ENCODE peak calls at places on chromosomes 2 and 18, in eight cellular contexts. T, R, H, W, Z, S, V and O are unnamed samples.

GRCh38 chr2:164823126-164823525 is 18.5 kb downstream of the COBLL1 start:
- DNase-seq in T (no peak), R (no peak), H (no peak), W (no peak), Z (no peak), S (no peak), V (no peak), O (no peak)

GRCh38 chr2:12412898-12413305 is 303.8 kb upstream of the TRIB2 start:
- DNase-seq in T (no peak), R (no peak), H (no peak), W (no peak), Z (peak; percentile 10), S (no peak), V (no peak), O (no peak)

GRCh38 chr18:79460445-79461300 is 64.9 kb downstream of the NFATC1 start:
- DNase-seq in T (no peak), R (no peak), H (no peak), W (no peak), Z (peak; percentile 89), S (no peak), V (no peak), O (no peak)

GRCh38 chr18:2963048-2963447 is 49.9 kb downstream of the LPIN2 start:
- DNase-seq in T (no peak), R (no peak), H (no peak), W (no peak), Z (no peak), S (no peak), V (no peak), O (no peak)

GRCh38 chr18:54162431-54162830 is 62.0 kb downstream of the MBD2 start:
- DNase-seq in T (no peak), R (no peak), H (no peak), W (peak; percentile 86), Z (no peak), S (no peak), V (no peak), O (no peak)

GRCh38 chr2:232420463-232421188 is 14.0 kb downstream of the ALPG start:
- DNase-seq in T (peak; percentile 50), R (no peak), H (peak; percentile 60), W (no peak), Z (no peak), S (peak; percentile 55), V (peak; percentile 88), O (no peak)

GRCh38 chr2:96122391-96122790 is 6.0 kb upstream of the ADRA2B start:
- DNase-seq in T (no peak), R (no peak), H (no peak), W (no peak), Z (no peak), S (peak; percentile 12), V (no peak), O (no peak)

GRCh38 chr2:158745067-158745865 is 49.9 kb upstream of the DAPL1 start:
- DNase-seq in T (peak; percentile 29), R (peak; percentile 59), H (peak; percentile 78), W (peak; percentile 71), Z (peak; percentile 55), S (no peak), V (peak; percentile 51), O (peak; percentile 56)

GRCh38 chr18:44716697-44717163 is 36.0 kb downstream of the SETBP1 start:
- DNase-seq in T (no peak), R (no peak), H (no peak), W (peak; percentile 42), Z (no peak), S (no peak), V (no peak), O (no peak)

GRCh38 chr2:237873961-237874551 is 14.6 kb downstream of the RAMP1 start:
- DNase-seq in T (no peak), R (no peak), H (no peak), W (no peak), Z (no peak), S (no peak), V (no peak), O (no peak)

GRCh38 chr2:223943561-223944008 is 1.6 kb downstream of the WDFY1 start:
- DNase-seq in T (no peak), R (no peak), H (no peak), W (peak; percentile 59), Z (peak; percentile 36), S (no peak), V (no peak), O (peak; percentile 49)

GRCh38 chr2:143452817-143453462 is 323.7 kb downstream of the ARHGAP15 start:
- DNase-seq in T (no peak), R (no peak), H (no peak), W (no peak), Z (no peak), S (no peak), V (no peak), O (no peak)

GRCh38 chr2:43465234-43465633 is 130.6 kb downstream of the THADA start:
- DNase-seq in T (no peak), R (no peak), H (no peak), W (no peak), Z (no peak), S (no peak), V (no peak), O (no peak)

GRCh38 chr2:65429799-65430514 is 2.4 kb downstream of the SPRED2 start:
- DNase-seq in T (no peak), R (no peak), H (no peak), W (no peak), Z (no peak), S (no peak), V (no peak), O (no peak)

GRCh38 chr18:72375628-72376027 is 168.5 kb downstream of the CBLN2 start:
- DNase-seq in T (no peak), R (no peak), H (no peak), W (peak; percentile 7), Z (no peak), S (no peak), V (peak; percentile 90), O (no peak)

GRCh38 chr18:36179562-36180334 is 7.5 kb upstream of the MOCOS start:
- DNase-seq in T (no peak), R (no peak), H (no peak), W (peak; percentile 87), Z (no peak), S (peak; percentile 61), V (no peak), O (peak; percentile 80)

GRCh38 chr2:165018207-165018606 is 62.9 kb upstream of the SLC38A11 start:
- DNase-seq in T (no peak), R (no peak), H (peak; percentile 24), W (no peak), Z (no peak), S (no peak), V (no peak), O (no peak)

GRCh38 chr2:98514096-98514639 is 69.5 kb downstream of the INPP4A start:
- DNase-seq in T (no peak), R (no peak), H (no peak), W (no peak), Z (no peak), S (no peak), V (no peak), O (no peak)

GRCh38 chr2:62375051-62375450 is 130.9 kb downstream of the TMEM17 start:
- DNase-seq in T (peak; percentile 28), R (no peak), H (no peak), W (no peak), Z (no peak), S (no peak), V (no peak), O (no peak)

GRCh38 chr18:48946329-48946835 is 4.4 kb downstream of the SMAD7 start:
- DNase-seq in T (peak; percentile 75), R (no peak), H (no peak), W (peak; percentile 69), Z (no peak), S (peak; percentile 61), V (peak; percentile 28), O (no peak)

GRCh38 chr18:51342815-51343214 is 145.3 kb upstream of the MEX3C start:
- DNase-seq in T (no peak), R (no peak), H (no peak), W (peak; percentile 79), Z (no peak), S (no peak), V (no peak), O (no peak)

GRCh38 chr2:135975702-135976101 is 9.7 kb downstream of the DARS1 start:
- DNase-seq in T (no peak), R (no peak), H (no peak), W (no peak), Z (no peak), S (no peak), V (no peak), O (no peak)

GRCh38 chr2:226839960-226840359 is 4.1 kb downstream of the RHBDD1 start:
- DNase-seq in T (no peak), R (no peak), H (no peak), W (no peak), Z (no peak), S (no peak), V (peak; percentile 15), O (no peak)

GRCh38 chr18:58239879-58240278 is 195.9 kb downstream of the NEDD4L start:
- DNase-seq in T (no peak), R (peak; percentile 21), H (no peak), W (peak; percentile 11), Z (no peak), S (no peak), V (no peak), O (no peak)

GRCh38 chr18:64165906-64166305 is 17.0 kb upstream of the LINC00305 start:
- DNase-seq in T (no peak), R (no peak), H (peak; percentile 23), W (peak; percentile 57), Z (no peak), S (no peak), V (no peak), O (no peak)

GRCh38 chr2:134360750-134361487 is 107.0 kb downstream of the MGAT5 start:
- DNase-seq in T (peak; percentile 44), R (peak; percentile 79), H (no peak), W (no peak), Z (no peak), S (no peak), V (no peak), O (no peak)

GRCh38 chr2:37891846-37892435 is 33.1 kb upstream of the RMDN2 start:
- DNase-seq in T (no peak), R (no peak), H (no peak), W (no peak), Z (no peak), S (no peak), V (no peak), O (no peak)

GRCh38 chr18:39571511-39571910 is 2005.9 kb upstream of the CELF4 start:
- DNase-seq in T (no peak), R (no peak), H (peak; percentile 46), W (peak; percentile 33), Z (peak; percentile 18), S (no peak), V (peak; percentile 13), O (no peak)

GRCh38 chr2:167890739-167891138 is 356.7 kb downstream of the STK39 start:
- DNase-seq in T (peak; percentile 16), R (no peak), H (no peak), W (no peak), Z (no peak), S (no peak), V (peak; percentile 7), O (no peak)

GRCh38 chr2:188506843-188507242 is 215.2 kb downstream of the GULP1 start:
- DNase-seq in T (no peak), R (no peak), H (peak; percentile 14), W (no peak), Z (no peak), S (no peak), V (no peak), O (no peak)

GRCh38 chr2:191811807-191812602 is 34.9 kb downstream of the CAVIN2 start:
- DNase-seq in T (peak; percentile 30), R (peak; percentile 18), H (peak; percentile 73), W (peak; percentile 77), Z (peak; percentile 30), S (peak; percentile 12), V (peak; percentile 79), O (peak; percentile 49)

GRCh38 chr18:8505036-8505435 is 104.2 kb upstream of the RAB12 start:
- DNase-seq in T (no peak), R (no peak), H (no peak), W (no peak), Z (no peak), S (no peak), V (no peak), O (no peak)

GRCh38 chr18:79527656-79528055 is 131.9 kb downstream of the NFATC1 start:
- DNase-seq in T (no peak), R (no peak), H (no peak), W (no peak), Z (no peak), S (no peak), V (no peak), O (no peak)

GRCh38 chr2:150866431-150866830 is 379.0 kb upstream of the RND3 start:
- DNase-seq in T (no peak), R (no peak), H (no peak), W (peak; percentile 77), Z (no peak), S (no peak), V (no peak), O (no peak)